ENCODE peak calls at places on chromosomes 16 and 17, in seven cellular contexts. J, V, G, A, Y, O and R are unnamed samples.

GRCh38 chr16:59909262-59909661 is 1175.1 kb upstream of the GOT2 start:
- DNase-seq in O (no peak), J (no peak), G (no peak), V (no peak), A (no peak), Y (no peak), R (no peak)

GRCh38 chr16:69240336-69240735 is 53.4 kb downstream of the SNTB2 start:
- DNase-seq in G (no peak), J (no peak), Y (no peak), O (no peak), A (no peak), V (no peak), R (no peak)

GRCh38 chr16:67563708-67564468 is 1.6 kb downstream of the CTCF start:
- DNase-seq in G (no peak), A (no peak), O (no peak), V (peak), J (no peak), Y (peak), R (no peak)

GRCh38 chr16:81694494-81695285 is 84.4 kb upstream of the PLCG2 start:
- DNase-seq in Y (no peak), V (no peak), A (no peak), G (no peak), J (no peak), O (no peak), R (no peak)

GRCh38 chr16:56576585-56577299 is 11.9 kb downstream of the MT4 start:
- DNase-seq in V (peak), G (peak), A (peak), O (peak), Y (peak), J (peak), R (peak)

GRCh38 chr16:57470683-57471082 is 8.2 kb downstream of the POLR2C start:
- DNase-seq in G (no peak), J (peak), V (peak), Y (peak), O (peak), A (no peak), R (peak)

GRCh38 chr17:7703584-7704574 is 1.1 kb upstream of the EFNB3 start:
- DNase-seq in J (peak), G (peak), O (no peak), A (no peak), V (no peak), Y (peak), R (peak)

GRCh38 chr17:72408122-72408382 is 287.2 kb downstream of the SOX9 start:
- DNase-seq in O (no peak), V (no peak), Y (no peak), G (no peak), J (no peak), A (no peak), R (no peak)

GRCh38 chr16:53771655-53772497 is 67.9 kb downstream of the FTO start:
- DNase-seq in Y (no peak), J (no peak), V (no peak), O (no peak), A (no peak), G (no peak), R (no peak)

GRCh38 chr16:10103096-10103495 is 79.1 kb downstream of the GRIN2A start:
- DNase-seq in G (no peak), O (no peak), A (no peak), J (no peak), Y (no peak), V (no peak), R (no peak)

GRCh38 chr17:49114703-49115102 is 17.9 kb upstream of the B4GALNT2 start:
- DNase-seq in J (no peak), Y (no peak), A (no peak), G (no peak), O (no peak), V (no peak), R (no peak)

DNA sequence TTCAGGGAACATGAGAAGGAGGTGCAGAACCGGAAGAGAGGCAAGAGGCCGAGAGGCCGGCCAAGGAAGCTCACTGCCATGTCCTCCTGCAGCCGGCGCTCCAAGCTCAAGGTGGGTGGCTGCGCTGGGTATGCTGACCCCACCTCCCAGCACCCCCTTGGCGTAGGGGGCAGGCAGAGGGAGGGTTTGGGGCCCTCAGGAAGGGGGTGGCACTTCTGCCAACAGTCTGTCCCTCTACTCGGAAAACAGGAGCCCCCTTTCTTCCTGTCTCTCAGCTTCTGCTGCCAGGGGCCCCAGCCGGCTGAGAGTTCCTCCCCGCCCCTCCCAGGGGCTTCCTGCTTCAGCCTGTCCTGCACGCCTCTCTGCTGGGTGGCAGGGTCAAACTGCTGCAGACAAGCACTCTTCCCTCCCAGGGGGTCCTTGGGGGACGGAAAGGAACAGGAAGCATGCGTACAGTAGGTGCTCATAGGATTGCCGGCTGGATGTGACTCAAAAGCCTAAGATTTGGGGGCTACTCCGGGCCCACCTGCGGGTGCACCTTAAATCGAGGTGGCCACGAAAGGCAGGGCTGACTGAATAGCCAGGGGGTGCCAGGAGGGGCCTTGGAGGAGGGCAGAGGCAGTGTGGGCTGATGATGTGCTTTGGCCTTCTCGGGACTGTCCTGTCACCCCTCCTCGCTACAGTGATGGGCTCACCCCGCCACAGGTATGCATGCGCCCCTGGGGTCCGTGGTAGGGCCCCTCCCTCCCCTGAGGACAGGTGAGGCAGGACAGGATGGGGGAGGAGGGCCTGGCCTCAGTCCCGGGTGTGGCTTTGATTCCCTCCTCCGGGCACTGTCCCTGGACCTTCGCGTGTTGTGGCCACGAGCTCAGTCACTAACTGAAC is 4.0 kb downstream of the CBX2 start:
- DNase-seq in G (no peak), J (peak), V (no peak), O (no peak), A (no peak), Y (no peak), R (peak)
- H3K27ac ChIP-seq in G (no peak), J (no peak), V (no peak), O (no peak), A (no peak), Y (no peak), R (no peak)

GRCh38 chr16:46883690-46884512 is at the start of gene GPT2:
- DNase-seq in O (peak), A (peak), G (peak), Y (peak), V (peak), J (peak), R (peak)
- TF ChIP-seq POLR2A in O (peak), A (peak), G (peak), Y (peak), V (peak), J (no peak), R (peak)

GRCh38 chr17:65064452-65065019 is 8.0 kb upstream of the GNA13 start:
- DNase-seq in V (no peak), G (peak), A (no peak), Y (no peak), O (no peak), J (no peak), R (no peak)

GRCh38 chr17:65058615-65059014 is 2.1 kb upstream of the GNA13 start:
- DNase-seq in Y (no peak), O (no peak), V (no peak), G (no peak), J (no peak), A (no peak), R (no peak)

GRCh38 chr17:65060855-65061254 is 4.3 kb upstream of the GNA13 start:
- DNase-seq in O (no peak), V (peak), A (no peak), Y (no peak), J (no peak), G (no peak), R (no peak)

GRCh38 chr17:65062168-65062915 is 5.8 kb upstream of the GNA13 start:
- DNase-seq in G (peak), O (no peak), Y (peak), J (no peak), A (no peak), V (peak), R (no peak)

GRCh38 chr17:65061621-65062020 is 5.1 kb upstream of the GNA13 start:
- DNase-seq in Y (no peak), V (no peak), A (no peak), G (no peak), J (no peak), O (no peak), R (no peak)
- H3K27ac ChIP-seq in Y (no peak), V (peak), A (no peak), G (peak), J (peak), O (no peak), R (no peak)

DNA sequence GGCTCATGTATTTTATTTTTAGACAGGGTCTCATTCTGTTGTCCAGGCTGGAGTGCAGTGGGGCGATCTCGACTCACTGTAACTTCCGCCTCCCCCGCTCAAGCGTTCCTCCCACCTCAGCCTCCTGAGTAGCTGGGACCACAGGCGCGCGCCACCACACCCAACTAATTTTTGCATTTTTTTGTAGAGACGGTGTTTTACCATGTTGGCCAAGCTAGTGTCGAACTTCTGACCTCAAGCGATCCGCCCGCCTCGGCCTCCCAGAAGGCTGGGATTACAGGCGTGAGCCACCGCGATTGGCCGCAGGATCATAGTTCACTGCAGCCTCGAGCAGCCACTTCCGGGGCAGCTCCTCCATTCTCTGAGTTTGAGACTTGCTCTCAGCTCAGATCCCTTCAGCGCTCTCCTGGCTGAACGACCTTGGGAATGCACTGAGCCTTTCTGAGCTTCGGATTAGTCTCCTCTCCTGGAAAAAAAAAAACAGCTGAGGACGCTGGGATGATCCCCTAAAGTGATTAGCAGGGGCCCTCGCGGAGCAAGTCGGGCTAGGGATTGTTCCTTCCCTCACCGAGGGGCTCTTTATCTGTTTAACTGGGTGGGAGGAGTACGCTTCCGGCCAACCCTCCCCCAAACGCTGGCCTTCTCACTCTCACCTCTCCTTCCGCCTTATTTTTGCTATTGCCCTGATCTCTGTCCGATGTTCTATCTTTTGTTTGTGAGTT is 1.1 kb upstream of the PKMYT1 start:
- DNase-seq in J (no peak), A (no peak), G (no peak), V (no peak), Y (no peak), O (no peak), R (no peak)
- TF ChIP-seq POLR2A in J (no peak), A (no peak), G (no peak), V (no peak), Y (no peak), O (no peak), R (no peak)

DNA sequence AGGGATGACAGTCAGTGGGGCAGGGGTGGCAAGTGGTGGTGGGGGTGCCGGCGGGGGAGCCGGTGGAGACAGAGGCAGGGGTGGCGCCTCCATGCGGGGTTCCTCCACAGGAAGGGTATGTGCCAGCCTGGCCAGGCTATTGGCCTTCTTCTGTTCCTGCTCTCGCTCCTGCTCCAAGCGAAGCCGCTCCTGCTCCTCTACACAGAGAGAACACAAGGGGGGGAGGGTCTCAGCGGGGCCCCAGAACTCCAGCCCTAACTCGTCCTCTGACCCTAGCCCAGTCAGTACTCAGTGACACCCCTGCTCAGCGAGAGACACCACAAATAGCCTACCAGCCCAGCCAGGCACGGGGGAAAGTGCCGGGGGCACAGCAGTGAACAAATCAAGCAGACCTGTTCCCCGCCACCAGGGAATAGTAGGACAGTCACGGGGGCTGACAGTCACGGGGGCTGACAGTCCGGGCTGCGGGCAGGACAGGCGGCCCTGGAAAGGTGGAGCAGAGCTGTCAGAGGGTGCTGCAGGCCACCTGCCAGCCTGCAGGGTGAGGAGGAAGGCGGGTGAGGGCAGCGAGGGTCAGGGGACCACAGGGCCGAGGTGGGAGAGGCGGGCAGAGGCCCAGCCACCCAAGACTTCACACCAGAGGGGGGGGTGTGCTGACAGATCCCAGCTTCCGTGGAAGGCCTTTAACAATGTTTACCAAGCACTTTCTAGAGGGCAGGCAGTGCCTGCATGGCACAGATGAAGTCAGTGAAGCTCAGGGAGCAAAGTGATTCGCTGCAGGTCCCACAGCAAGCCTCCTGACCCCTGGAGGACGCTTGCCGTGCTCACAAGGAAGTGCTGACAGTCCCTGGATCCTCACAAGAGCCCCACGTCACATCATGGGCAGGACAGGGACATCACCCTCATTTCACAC is 5.3 kb downstream of the MNT start:
- DNase-seq in G (peak), O (peak), Y (peak), J (peak), A (no peak), V (no peak), R (no peak)
- H3K27ac ChIP-seq in G (peak), O (peak), Y (peak), J (peak), A (peak), V (peak), R (peak)

DNA sequence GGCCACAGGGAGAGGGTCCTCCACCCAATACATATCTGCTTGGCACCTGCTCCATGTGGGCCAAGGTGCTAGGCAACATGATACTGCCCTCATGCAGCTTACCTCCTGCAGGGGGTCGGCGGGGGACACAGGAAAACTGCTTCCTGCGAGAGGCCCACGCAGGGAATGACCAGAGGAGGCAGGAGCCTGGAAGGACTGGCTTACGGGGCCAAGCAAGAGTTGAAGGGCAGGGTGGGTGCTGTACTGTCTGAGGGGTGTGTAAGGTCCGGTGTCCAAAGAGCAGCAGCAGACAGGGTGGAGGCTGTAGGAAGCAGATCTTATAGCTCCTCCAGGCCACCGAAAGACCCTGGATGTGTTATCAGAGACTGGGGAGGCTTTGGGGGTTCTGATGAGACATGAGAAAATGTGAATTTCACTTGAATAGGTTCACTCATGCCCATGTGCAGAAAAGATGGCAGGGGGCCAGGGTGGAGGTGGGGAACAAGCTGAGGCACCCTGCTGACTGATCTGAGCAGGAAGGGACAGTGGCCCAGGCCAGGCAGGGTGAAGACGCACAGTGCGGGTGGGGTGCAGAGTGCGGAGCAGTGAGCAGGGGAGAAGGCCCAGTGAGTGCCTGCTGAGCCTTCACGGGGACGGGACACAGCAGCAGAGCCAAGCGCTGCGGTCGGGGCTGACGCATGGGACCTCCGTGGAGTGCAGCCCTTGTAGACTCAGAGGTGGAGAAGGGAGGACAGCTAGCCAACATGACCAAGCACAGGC is 8.3 kb downstream of the FLCN start:
- DNase-seq in O (no peak), G (no peak), A (no peak), J (peak), V (no peak), Y (no peak), R (no peak)
- TF ChIP-seq POLR2A in O (no peak), G (no peak), A (no peak), J (no peak), V (no peak), Y (no peak), R (no peak)

GRCh38 chr17:42849031-42849430 is 2.0 kb upstream of the AOC3 start:
- DNase-seq in V (no peak), A (no peak), Y (no peak), G (no peak), J (peak), O (no peak), R (no peak)

GRCh38 chr17:42852351-42852750 is 1.4 kb downstream of the AOC3 start:
- DNase-seq in J (peak), O (no peak), G (no peak), A (no peak), V (no peak), Y (no peak), R (no peak)

GRCh38 chr17:42849451-42850157 is 1.4 kb upstream of the AOC3 start:
- DNase-seq in G (no peak), V (no peak), J (peak), Y (peak), A (no peak), O (no peak), R (no peak)

GRCh38 chr17:42853004-42853403 is 2.0 kb downstream of the AOC3 start:
- DNase-seq in J (no peak), V (no peak), G (no peak), O (no peak), A (no peak), Y (no peak), R (no peak)

GRCh38 chr17:42850964-42851363 is at the start of gene AOC3:
- DNase-seq in V (peak), G (no peak), Y (no peak), A (no peak), O (peak), J (peak), R (no peak)
- H3K27ac ChIP-seq in V (peak), G (no peak), Y (no peak), A (no peak), O (peak), J (no peak), R (no peak)

DNA sequence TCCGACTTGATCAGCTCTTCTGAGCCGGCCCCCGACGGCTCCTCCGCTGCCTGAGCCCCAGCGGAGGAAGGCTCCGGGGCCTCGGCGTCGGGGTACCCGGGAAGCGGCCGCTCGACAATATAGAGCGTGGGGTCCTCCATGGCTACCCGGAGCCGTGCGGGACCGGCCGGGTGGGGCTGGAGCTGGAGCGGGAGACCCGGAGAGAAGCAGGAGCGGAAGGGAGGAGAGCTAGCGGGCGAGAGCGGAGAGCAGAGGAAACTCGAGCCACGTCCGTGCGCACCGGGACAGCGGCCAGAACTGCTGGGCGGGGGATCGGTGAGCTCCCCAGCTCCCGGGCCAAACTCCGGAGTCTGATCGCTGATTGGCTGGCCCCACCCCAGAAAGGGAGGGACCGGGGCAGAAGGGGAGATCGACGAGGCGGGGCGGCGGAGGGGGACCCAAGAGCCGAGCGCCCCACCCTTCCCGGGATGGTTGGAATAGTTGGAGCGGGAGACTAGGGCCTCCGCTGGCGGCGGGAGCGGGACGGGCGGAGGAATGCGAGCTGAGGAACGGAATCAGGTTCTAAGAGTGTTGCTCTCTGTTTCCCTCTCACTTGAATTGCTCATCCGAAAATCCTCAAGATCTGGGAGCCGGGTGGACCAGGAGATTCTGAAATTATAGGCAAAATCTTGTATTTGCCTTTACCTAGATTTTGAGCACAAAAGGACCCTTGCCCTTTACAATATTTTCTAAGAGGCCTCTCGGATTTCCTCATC is at the start of gene CAVIN1:
- DNase-seq in V (peak), A (peak), G (peak), J (peak), O (peak), Y (peak), R (peak)
- TF ChIP-seq POLR2A in V (peak), A (peak), G (peak), J (peak), O (peak), Y (peak), R (peak)

DNA sequence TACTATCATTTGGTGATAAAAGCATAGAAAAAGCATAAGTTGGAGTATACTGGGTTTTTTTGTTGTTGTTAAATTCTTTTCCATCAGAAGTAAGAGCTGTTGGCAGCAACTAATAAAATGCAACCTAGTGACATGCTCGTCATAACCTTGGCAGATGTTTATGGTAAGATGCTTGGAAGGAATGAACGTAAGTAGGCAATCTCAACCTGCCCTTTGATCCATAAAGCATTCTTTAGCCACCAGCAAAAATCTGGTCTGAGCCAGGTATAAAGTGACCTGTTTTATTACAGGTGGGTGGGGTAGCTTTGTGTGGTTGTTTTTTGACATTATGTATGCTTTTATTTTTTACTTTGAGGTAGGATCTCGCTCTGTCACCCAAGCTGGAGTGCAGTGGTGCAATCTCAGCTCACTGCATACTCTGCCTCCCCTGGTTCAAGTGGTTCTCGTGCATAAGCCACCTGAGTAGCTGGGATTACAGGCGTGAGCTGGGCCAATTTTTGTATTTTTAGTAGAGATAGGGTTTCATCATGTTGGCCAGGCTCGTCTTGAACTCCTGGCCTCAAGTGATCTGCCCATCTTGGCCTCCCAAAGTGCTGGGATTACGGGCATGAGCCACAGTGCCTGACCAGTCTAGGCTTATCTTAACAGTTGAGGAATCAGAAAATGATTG is 22.0 kb downstream of the WSB1 start:
- DNase-seq in J (no peak), Y (no peak), V (no peak), O (no peak), G (no peak), A (no peak), R (no peak)
- H3K27ac ChIP-seq in J (peak), Y (no peak), V (peak), O (peak), G (no peak), A (no peak), R (peak)